ENCODE peak calls at places on chromosomes 16 and 17, in five cellular contexts. One of them, this sample, is unnamed.

GRCh38 chr16:30867747-30868146 is 26.1 kb downstream of the BCL7C start:
- DNase-seq in GM12892: no peak
- DNase-seq in body of pancreas: no peak
- DNase-seq in H1: no peak
- DNase-seq in GM12891: no peak
- DNase-seq in this sample: no peak

GRCh38 chr16:86975445-86975844 is 341.7 kb downstream of the C16orf95 start:
- DNase-seq in GM12891: no peak
- DNase-seq in body of pancreas: no peak
- DNase-seq in H1: peak
- DNase-seq in GM12892: no peak
- DNase-seq in this sample: no peak

GRCh38 chr17:69898606-69899005 is 176.4 kb upstream of the KCNJ16 start:
- DNase-seq in body of pancreas: no peak
- DNase-seq in GM12891: no peak
- DNase-seq in H1: no peak
- DNase-seq in GM12892: no peak
- DNase-seq in this sample: no peak

GRCh38 chr17:60720763-60721531 is 43.3 kb downstream of the BCAS3 start:
- DNase-seq in H1: no peak
- DNase-seq in body of pancreas: peak
- DNase-seq in GM12891: peak
- DNase-seq in GM12892: peak
- DNase-seq in this sample: peak

GRCh38 chr16:57029161-57030160 is 40.1 kb downstream of the NLRC5 start:
- DNase-seq in GM12891: no peak
- DNase-seq in GM12892: no peak
- DNase-seq in H1: no peak
- DNase-seq in body of pancreas: no peak
- DNase-seq in this sample: no peak

GRCh38 chr17:882827-883585 is 96.6 kb downstream of the NXN start:
- DNase-seq in body of pancreas: peak
- DNase-seq in H1: no peak
- DNase-seq in GM12891: no peak
- DNase-seq in GM12892: no peak
- DNase-seq in this sample: no peak

GRCh38 chr16:52568495-52568894 is 21.6 kb upstream of the TOX3 start:
- DNase-seq in GM12892: no peak
- DNase-seq in GM12891: no peak
- DNase-seq in H1: no peak
- DNase-seq in body of pancreas: no peak
- DNase-seq in this sample: no peak

GRCh38 chr17:31646642-31647041 is 212.4 kb downstream of the COPRS start:
- DNase-seq in body of pancreas: no peak
- DNase-seq in H1: no peak
- DNase-seq in GM12891: no peak
- DNase-seq in GM12892: no peak
- DNase-seq in this sample: no peak

GRCh38 chr17:42667088-42667951 is 8.2 kb downstream of the TUBG2 start:
- DNase-seq in H1: no peak
- DNase-seq in GM12892: no peak
- DNase-seq in body of pancreas: peak
- DNase-seq in GM12891: no peak
- DNase-seq in this sample: no peak

GRCh38 chr17:64264891-64265290 is 1.8 kb upstream of the TEX2 start:
- DNase-seq in GM12891: no peak
- DNase-seq in H1: no peak
- DNase-seq in GM12892: no peak
- DNase-seq in body of pancreas: no peak
- DNase-seq in this sample: no peak

GRCh38 chr17:48915459-48916282 is 7.5 kb downstream of the UBE2Z start:
- DNase-seq in GM12891: peak
- DNase-seq in GM12892: peak
- DNase-seq in body of pancreas: peak
- DNase-seq in H1: no peak
- DNase-seq in this sample: no peak

GRCh38 chr17:5499790-5500189 is 13.4 kb downstream of the MIS12 start:
- DNase-seq in body of pancreas: no peak
- DNase-seq in H1: no peak
- DNase-seq in GM12891: no peak
- DNase-seq in GM12892: no peak
- DNase-seq in this sample: no peak

GRCh38 chr16:71426069-71426879 is 15.6 kb downstream of the TLE7 start:
- DNase-seq in H1: peak
- DNase-seq in GM12891: peak
- DNase-seq in GM12892: no peak
- DNase-seq in body of pancreas: peak
- DNase-seq in this sample: peak

GRCh38 chr16:81600275-81600674 is 155.7 kb downstream of the CMIP start:
- DNase-seq in body of pancreas: no peak
- DNase-seq in GM12892: no peak
- DNase-seq in H1: no peak
- DNase-seq in GM12891: no peak
- DNase-seq in this sample: no peak

GRCh38 chr17:2421315-2422147 is 20.7 kb upstream of the MNT start:
- DNase-seq in GM12891: no peak
- DNase-seq in body of pancreas: peak
- DNase-seq in GM12892: no peak
- DNase-seq in H1: no peak
- DNase-seq in this sample: no peak

GRCh38 chr17:46117850-46118696 is 75.2 kb downstream of the KANSL1 start:
- DNase-seq in GM12892: no peak
- DNase-seq in body of pancreas: peak
- DNase-seq in GM12891: no peak
- DNase-seq in H1: no peak
- DNase-seq in this sample: no peak

DNA sequence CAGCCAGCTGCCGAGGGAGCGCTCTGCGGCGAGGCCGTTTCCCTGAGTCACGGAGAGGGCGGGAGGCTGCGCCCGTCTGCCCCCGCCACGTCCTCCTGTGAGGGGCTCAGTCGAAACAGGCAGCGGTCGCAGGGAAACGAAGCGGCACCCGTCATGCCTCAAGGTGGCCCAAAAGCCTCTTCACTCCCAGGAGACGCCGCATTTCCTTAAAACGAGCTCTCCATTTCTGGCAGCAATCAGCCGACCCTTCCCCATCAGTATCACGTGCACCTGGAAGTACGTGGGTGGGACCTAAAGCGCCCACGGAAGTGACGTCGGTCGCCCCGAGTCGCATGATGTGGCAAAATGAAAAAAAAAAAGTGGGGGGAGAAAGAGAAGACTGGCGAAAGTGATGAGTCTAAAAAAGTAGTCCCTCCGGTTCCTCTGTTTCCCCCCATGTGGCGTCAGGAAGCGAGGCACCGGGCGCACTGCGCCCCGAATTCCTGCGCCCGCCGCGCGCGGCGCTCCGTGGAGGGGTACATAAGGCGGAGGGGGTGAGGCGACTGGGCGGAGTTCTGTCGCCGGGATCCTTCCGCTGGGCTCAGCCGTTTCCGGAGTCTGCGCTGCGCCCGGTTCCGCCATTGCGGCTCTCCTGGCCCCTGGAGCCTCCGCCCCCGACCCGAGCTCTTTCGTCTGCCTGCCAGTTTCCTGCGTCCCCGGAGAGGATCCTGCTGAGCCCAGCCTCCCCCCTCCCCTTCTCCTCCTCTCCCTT is at the start of gene CLTC:
- DNase-seq in H1: peak
- DNase-seq in body of pancreas: peak
- DNase-seq in GM12891: peak
- DNase-seq in GM12892: peak
- DNase-seq in this sample: peak
- TF ChIP-seq POLR2A in H1: peak
- TF ChIP-seq POLR2A in body of pancreas: peak
- TF ChIP-seq POLR2A in GM12891: peak
- TF ChIP-seq POLR2A in GM12892: peak
- TF ChIP-seq POLR2A in this sample: peak

DNA sequence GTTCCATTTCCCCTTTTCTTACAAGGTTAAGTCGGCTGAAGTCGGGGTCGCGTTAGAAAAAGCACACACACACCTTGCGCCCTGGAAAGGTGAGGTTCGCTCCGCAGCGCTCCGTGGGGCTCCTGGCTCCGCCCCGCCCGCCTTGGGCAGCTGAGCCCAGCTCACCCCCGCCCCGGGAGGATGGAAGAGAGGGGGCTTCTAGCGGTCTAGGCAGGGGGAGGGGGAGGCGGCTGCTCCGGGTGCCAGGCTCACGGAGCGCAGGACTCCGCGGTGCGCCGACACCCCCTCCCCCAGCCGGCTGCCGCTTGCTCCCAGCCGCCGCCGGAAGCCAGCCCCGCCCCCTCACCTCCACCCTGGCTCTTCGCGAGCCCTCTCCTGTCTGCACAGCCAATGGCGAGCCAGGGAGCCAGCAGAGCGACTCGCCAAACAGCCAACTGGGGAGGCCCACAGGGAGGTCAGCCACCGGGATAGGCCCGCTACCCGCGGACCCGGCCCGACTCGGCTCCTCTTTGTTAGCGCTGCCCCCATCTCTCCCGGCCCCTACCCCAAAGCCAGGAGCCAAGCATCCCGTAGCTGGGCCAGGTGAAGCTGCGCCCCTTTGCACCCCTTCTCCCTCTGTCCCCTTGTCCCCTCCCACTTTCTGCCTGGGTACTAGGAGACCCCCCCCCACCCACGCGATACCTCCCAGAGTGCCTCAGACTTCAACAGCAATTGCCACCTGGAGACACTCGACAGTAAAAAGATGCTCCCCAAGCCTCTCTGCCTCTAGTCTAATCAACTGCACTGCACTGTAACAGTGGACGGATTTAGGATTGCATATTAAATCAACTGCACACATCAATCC is 30.2 kb downstream of the FAM222B start:
- DNase-seq in body of pancreas: peak
- DNase-seq in GM12891: peak
- DNase-seq in H1: peak
- DNase-seq in GM12892: peak
- DNase-seq in this sample: peak
- TF ChIP-seq POLR2A in body of pancreas: peak
- TF ChIP-seq POLR2A in GM12891: peak
- TF ChIP-seq POLR2A in H1: peak
- TF ChIP-seq POLR2A in GM12892: peak
- TF ChIP-seq POLR2A in this sample: peak

DNA sequence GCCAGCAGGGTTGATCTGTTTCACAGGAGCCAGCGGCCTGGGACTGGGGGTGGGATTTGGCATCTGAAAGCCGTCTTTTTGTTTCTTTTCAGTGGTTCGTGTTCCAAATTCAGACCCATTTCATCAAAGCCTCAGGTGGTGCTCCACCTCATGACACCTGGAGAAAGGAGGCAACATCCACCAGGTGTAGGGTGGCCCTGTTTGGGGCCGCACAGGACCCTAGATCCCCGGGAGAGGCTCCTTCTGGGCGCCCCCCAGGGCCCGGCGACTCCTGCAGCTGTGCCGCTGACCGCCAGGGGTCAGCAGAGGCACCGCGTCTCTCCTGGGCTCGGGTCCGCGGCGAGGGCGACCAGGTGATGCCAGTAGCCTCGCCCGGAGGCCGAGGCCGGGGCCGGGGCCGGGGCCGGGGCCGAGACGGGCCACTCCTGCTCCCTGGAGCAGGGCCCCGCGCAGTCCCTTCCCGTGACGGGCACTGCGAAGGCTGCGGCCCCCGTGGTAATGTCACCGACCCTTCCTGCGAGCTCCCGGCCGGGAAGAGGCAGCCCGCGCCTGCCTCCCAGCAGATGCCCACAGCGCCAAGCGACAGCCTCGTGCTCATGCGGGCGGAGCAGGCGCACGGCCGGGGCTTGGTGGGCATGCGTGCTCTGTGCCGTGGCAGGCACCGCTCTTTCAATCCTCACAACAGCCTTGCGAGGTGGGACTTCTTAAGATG is 118.6 kb downstream of the C16orf78 start:
- DNase-seq in body of pancreas: no peak
- DNase-seq in GM12891: peak
- DNase-seq in GM12892: peak
- DNase-seq in H1: peak
- DNase-seq in this sample: peak
- TF ChIP-seq POLR2A in body of pancreas: no peak
- TF ChIP-seq POLR2A in GM12891: no peak
- TF ChIP-seq POLR2A in GM12892: no peak
- TF ChIP-seq POLR2A in H1: no peak
- TF ChIP-seq POLR2A in this sample: no peak

DNA sequence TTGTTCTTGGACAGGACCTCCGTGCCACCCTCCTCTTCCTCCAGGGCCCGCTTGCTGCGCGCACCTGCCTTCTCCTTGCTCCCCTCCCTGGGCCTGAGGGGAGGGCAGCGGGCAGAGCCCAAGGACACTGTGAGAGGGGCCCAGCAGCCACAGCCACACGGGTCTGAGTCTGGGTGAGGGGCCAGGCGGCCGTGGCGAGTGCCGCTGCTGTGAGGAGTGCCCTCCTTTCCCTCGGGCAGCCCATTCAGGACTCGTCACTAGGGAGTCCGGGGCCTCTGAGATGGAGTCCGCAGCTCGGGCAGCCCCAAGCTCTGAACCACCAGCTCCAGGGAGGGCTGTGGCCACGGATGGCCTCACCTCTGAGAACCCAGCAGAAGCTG is 5.6 kb downstream of the DUS1L start:
- DNase-seq in GM12891: no peak
- DNase-seq in body of pancreas: no peak
- DNase-seq in GM12892: no peak
- DNase-seq in H1: no peak
- DNase-seq in this sample: no peak
- TF ChIP-seq POLR2A in GM12891: no peak
- TF ChIP-seq POLR2A in body of pancreas: no peak
- TF ChIP-seq POLR2A in GM12892: no peak
- TF ChIP-seq POLR2A in H1: no peak
- TF ChIP-seq POLR2A in this sample: no peak

DNA sequence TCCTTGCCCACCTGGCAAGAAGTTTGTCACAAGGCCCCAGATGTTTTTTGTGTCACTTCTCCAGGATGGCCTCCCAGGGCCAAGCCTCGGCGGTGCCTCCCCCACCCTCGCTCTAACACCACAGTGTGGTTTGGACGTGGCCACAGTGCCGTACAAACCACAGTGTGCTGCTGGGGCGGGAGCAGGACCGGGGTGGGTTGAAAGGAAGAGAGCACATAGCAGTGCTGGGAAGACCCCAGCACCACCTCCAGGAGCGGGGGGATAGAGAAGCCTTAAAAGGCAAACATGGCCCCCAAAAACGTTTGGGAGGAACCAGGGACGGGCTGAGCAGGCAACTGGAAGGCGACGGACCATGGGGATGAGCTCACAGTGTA is 5.0 kb upstream of the BCL6B start:
- DNase-seq in GM12892: no peak
- DNase-seq in body of pancreas: no peak
- DNase-seq in H1: no peak
- DNase-seq in GM12891: no peak
- DNase-seq in this sample: no peak
- TF ChIP-seq POLR2A in GM12892: no peak
- TF ChIP-seq POLR2A in body of pancreas: no peak
- TF ChIP-seq POLR2A in H1: no peak
- TF ChIP-seq POLR2A in GM12891: no peak
- TF ChIP-seq POLR2A in this sample: no peak

GRCh38 chr17:35390156-35390555 is 16.7 kb upstream of the SLFN11 start:
- DNase-seq in GM12892: no peak
- DNase-seq in H1: no peak
- DNase-seq in GM12891: no peak
- DNase-seq in body of pancreas: no peak
- DNase-seq in this sample: no peak
- TF ChIP-seq POLR2A in GM12892: no peak
- TF ChIP-seq POLR2A in H1: no peak
- TF ChIP-seq POLR2A in GM12891: no peak
- TF ChIP-seq POLR2A in body of pancreas: no peak
- TF ChIP-seq POLR2A in this sample: no peak

GRCh38 chr17:81513669-81514484 is 1.3 kb upstream of the ACTG1 start:
- DNase-seq in GM12891: no peak
- DNase-seq in GM12892: no peak
- DNase-seq in H1: no peak
- DNase-seq in body of pancreas: peak
- DNase-seq in this sample: peak
- TF ChIP-seq POLR2A in GM12891: no peak
- TF ChIP-seq POLR2A in GM12892: peak
- TF ChIP-seq POLR2A in H1: no peak
- TF ChIP-seq POLR2A in body of pancreas: peak
- TF ChIP-seq POLR2A in this sample: peak

This sample was measured in Peyer's patch.